ENCODE peak calls at places on chromosomes 16 and 17, in five cellular contexts. One of them, this sample, is unnamed.

GRCh38 chr16:81550412-81550768 is 105.8 kb downstream of the CMIP start:
- DNase-seq in activated CD4-positive, CD25-positive, alpha-beta regulatory T cell treated with anti-CD3 and anti-CD28 coated beads, Interleukin-2, amount 50 U/mL, for 16 hours: no peak
- DNase-seq in fibroblast of the aortic adventitia: no peak
- DNase-seq in GM23338: no peak
- DNase-seq in AG09309: no peak
- DNase-seq in this sample: no peak

GRCh38 chr17:44183024-44183423 is 3.7 kb upstream of the TMUB2 start:
- DNase-seq in activated CD4-positive, CD25-positive, alpha-beta regulatory T cell treated with anti-CD3 and anti-CD28 coated beads, Interleukin-2, amount 50 U/mL, for 16 hours: no peak
- DNase-seq in fibroblast of the aortic adventitia: no peak
- DNase-seq in GM23338: no peak
- DNase-seq in AG09309: no peak
- DNase-seq in this sample: no peak

GRCh38 chr16:19810817-19811731 is 73.6 kb downstream of the GPRC5B start:
- DNase-seq in activated CD4-positive, CD25-positive, alpha-beta regulatory T cell treated with anti-CD3 and anti-CD28 coated beads, Interleukin-2, amount 50 U/mL, for 16 hours: no peak
- DNase-seq in fibroblast of the aortic adventitia: peak
- DNase-seq in GM23338: no peak
- DNase-seq in AG09309: no peak
- DNase-seq in this sample: no peak

GRCh38 chr17:55722742-55723487 is at the start of gene TMEM100:
- DNase-seq in activated CD4-positive, CD25-positive, alpha-beta regulatory T cell treated with anti-CD3 and anti-CD28 coated beads, Interleukin-2, amount 50 U/mL, for 16 hours: no peak
- DNase-seq in fibroblast of the aortic adventitia: peak
- DNase-seq in GM23338: peak
- DNase-seq in AG09309: peak
- DNase-seq in this sample: no peak

GRCh38 chr16:77143364-77143763 is 47.6 kb upstream of the MON1B start:
- DNase-seq in activated CD4-positive, CD25-positive, alpha-beta regulatory T cell treated with anti-CD3 and anti-CD28 coated beads, Interleukin-2, amount 50 U/mL, for 16 hours: no peak
- DNase-seq in fibroblast of the aortic adventitia: no peak
- DNase-seq in GM23338: no peak
- DNase-seq in AG09309: no peak
- DNase-seq in this sample: no peak

GRCh38 chr17:55238197-55238930 is 26.4 kb upstream of the HLF start:
- DNase-seq in activated CD4-positive, CD25-positive, alpha-beta regulatory T cell treated with anti-CD3 and anti-CD28 coated beads, Interleukin-2, amount 50 U/mL, for 16 hours: peak
- DNase-seq in fibroblast of the aortic adventitia: peak
- DNase-seq in GM23338: peak
- DNase-seq in AG09309: peak
- DNase-seq in this sample: peak

GRCh38 chr17:49971848-49972485 is 3.0 kb downstream of the DLX4 start:
- DNase-seq in activated CD4-positive, CD25-positive, alpha-beta regulatory T cell treated with anti-CD3 and anti-CD28 coated beads, Interleukin-2, amount 50 U/mL, for 16 hours: no peak
- DNase-seq in fibroblast of the aortic adventitia: no peak
- DNase-seq in GM23338: peak
- DNase-seq in AG09309: no peak
- DNase-seq in this sample: peak

GRCh38 chr17:80531400-80531799 is 13.2 kb upstream of the RPTOR start:
- DNase-seq in activated CD4-positive, CD25-positive, alpha-beta regulatory T cell treated with anti-CD3 and anti-CD28 coated beads, Interleukin-2, amount 50 U/mL, for 16 hours: no peak
- DNase-seq in fibroblast of the aortic adventitia: no peak
- DNase-seq in GM23338: no peak
- DNase-seq in AG09309: no peak
- DNase-seq in this sample: no peak

GRCh38 chr16:22670044-22670536 is 143.9 kb upstream of the HS3ST2 start:
- DNase-seq in activated CD4-positive, CD25-positive, alpha-beta regulatory T cell treated with anti-CD3 and anti-CD28 coated beads, Interleukin-2, amount 50 U/mL, for 16 hours: no peak
- DNase-seq in fibroblast of the aortic adventitia: peak
- DNase-seq in GM23338: no peak
- DNase-seq in AG09309: no peak
- DNase-seq in this sample: no peak

GRCh38 chr16:29791845-29792797 is 1.6 kb downstream of the KIF22 start:
- DNase-seq in activated CD4-positive, CD25-positive, alpha-beta regulatory T cell treated with anti-CD3 and anti-CD28 coated beads, Interleukin-2, amount 50 U/mL, for 16 hours: no peak
- DNase-seq in fibroblast of the aortic adventitia: no peak
- DNase-seq in GM23338: no peak
- DNase-seq in AG09309: no peak
- DNase-seq in this sample: no peak

GRCh38 chr17:2054262-2054739 is 602 bp upstream of the HIC1 start:
- DNase-seq in activated CD4-positive, CD25-positive, alpha-beta regulatory T cell treated with anti-CD3 and anti-CD28 coated beads, Interleukin-2, amount 50 U/mL, for 16 hours: no peak
- DNase-seq in fibroblast of the aortic adventitia: peak
- DNase-seq in GM23338: peak
- DNase-seq in AG09309: no peak
- DNase-seq in this sample: peak

GRCh38 chr17:58281511-58282011 is 826 bp upstream of the MPO start:
- DNase-seq in activated CD4-positive, CD25-positive, alpha-beta regulatory T cell treated with anti-CD3 and anti-CD28 coated beads, Interleukin-2, amount 50 U/mL, for 16 hours: no peak
- DNase-seq in fibroblast of the aortic adventitia: no peak
- DNase-seq in GM23338: peak
- DNase-seq in AG09309: no peak
- DNase-seq in this sample: no peak

GRCh38 chr16:27920391-27920891 is 143.1 kb downstream of the GSG1L start:
- DNase-seq in activated CD4-positive, CD25-positive, alpha-beta regulatory T cell treated with anti-CD3 and anti-CD28 coated beads, Interleukin-2, amount 50 U/mL, for 16 hours: no peak
- DNase-seq in fibroblast of the aortic adventitia: no peak
- DNase-seq in GM23338: peak
- DNase-seq in AG09309: no peak
- DNase-seq in this sample: peak

GRCh38 chr17:54883939-54884338 is 16.7 kb upstream of the TOM1L1 start:
- DNase-seq in activated CD4-positive, CD25-positive, alpha-beta regulatory T cell treated with anti-CD3 and anti-CD28 coated beads, Interleukin-2, amount 50 U/mL, for 16 hours: no peak
- DNase-seq in fibroblast of the aortic adventitia: no peak
- DNase-seq in GM23338: no peak
- DNase-seq in AG09309: no peak
- DNase-seq in this sample: no peak

GRCh38 chr16:86517652-86518258 is 7.4 kb downstream of the FOXF1 start:
- DNase-seq in activated CD4-positive, CD25-positive, alpha-beta regulatory T cell treated with anti-CD3 and anti-CD28 coated beads, Interleukin-2, amount 50 U/mL, for 16 hours: no peak
- DNase-seq in fibroblast of the aortic adventitia: peak
- DNase-seq in GM23338: peak
- DNase-seq in AG09309: no peak
- DNase-seq in this sample: peak

GRCh38 chr17:20302191-20302917 is 165.0 kb downstream of the LGALS9B start:
- DNase-seq in activated CD4-positive, CD25-positive, alpha-beta regulatory T cell treated with anti-CD3 and anti-CD28 coated beads, Interleukin-2, amount 50 U/mL, for 16 hours: no peak
- DNase-seq in fibroblast of the aortic adventitia: peak
- DNase-seq in GM23338: no peak
- DNase-seq in AG09309: no peak
- DNase-seq in this sample: no peak

GRCh38 chr16:53372942-53373871 is 61.1 kb upstream of the RBL2 start:
- DNase-seq in activated CD4-positive, CD25-positive, alpha-beta regulatory T cell treated with anti-CD3 and anti-CD28 coated beads, Interleukin-2, amount 50 U/mL, for 16 hours: peak
- DNase-seq in fibroblast of the aortic adventitia: no peak
- DNase-seq in GM23338: peak
- DNase-seq in AG09309: no peak
- DNase-seq in this sample: peak

GRCh38 chr17:35559495-35559894 is 1.1 kb downstream of the SLFN14 start:
- DNase-seq in activated CD4-positive, CD25-positive, alpha-beta regulatory T cell treated with anti-CD3 and anti-CD28 coated beads, Interleukin-2, amount 50 U/mL, for 16 hours: no peak
- DNase-seq in fibroblast of the aortic adventitia: no peak
- DNase-seq in GM23338: no peak
- DNase-seq in AG09309: no peak
- DNase-seq in this sample: no peak

GRCh38 chr17:39186481-39187002 is 10.9 kb downstream of the CACNB1 start:
- DNase-seq in activated CD4-positive, CD25-positive, alpha-beta regulatory T cell treated with anti-CD3 and anti-CD28 coated beads, Interleukin-2, amount 50 U/mL, for 16 hours: no peak
- DNase-seq in fibroblast of the aortic adventitia: no peak
- DNase-seq in GM23338: no peak
- DNase-seq in AG09309: no peak
- DNase-seq in this sample: no peak

GRCh38 chr17:39058524-39058923 is 91.3 kb upstream of the FBXO47 start:
- DNase-seq in activated CD4-positive, CD25-positive, alpha-beta regulatory T cell treated with anti-CD3 and anti-CD28 coated beads, Interleukin-2, amount 50 U/mL, for 16 hours: no peak
- DNase-seq in fibroblast of the aortic adventitia: no peak
- DNase-seq in GM23338: no peak
- DNase-seq in AG09309: no peak
- DNase-seq in this sample: peak

GRCh38 chr16:30853758-30854157 is 40.1 kb downstream of the BCL7C start:
- DNase-seq in activated CD4-positive, CD25-positive, alpha-beta regulatory T cell treated with anti-CD3 and anti-CD28 coated beads, Interleukin-2, amount 50 U/mL, for 16 hours: no peak
- DNase-seq in fibroblast of the aortic adventitia: no peak
- DNase-seq in GM23338: no peak
- DNase-seq in AG09309: no peak
- DNase-seq in this sample: no peak

GRCh38 chr17:36892112-36892838 is 45.0 kb upstream of the LHX1 start:
- DNase-seq in activated CD4-positive, CD25-positive, alpha-beta regulatory T cell treated with anti-CD3 and anti-CD28 coated beads, Interleukin-2, amount 50 U/mL, for 16 hours: no peak
- DNase-seq in fibroblast of the aortic adventitia: no peak
- DNase-seq in GM23338: no peak
- DNase-seq in AG09309: no peak
- DNase-seq in this sample: no peak

GRCh38 chr17:81828656-81829055 is 4.4 kb downstream of the MCRIP1 start:
- DNase-seq in activated CD4-positive, CD25-positive, alpha-beta regulatory T cell treated with anti-CD3 and anti-CD28 coated beads, Interleukin-2, amount 50 U/mL, for 16 hours: no peak
- DNase-seq in fibroblast of the aortic adventitia: no peak
- DNase-seq in GM23338: no peak
- DNase-seq in AG09309: no peak
- DNase-seq in this sample: no peak

GRCh38 chr17:30274887-30275286 is 16.9 kb downstream of the BLMH start:
- DNase-seq in activated CD4-positive, CD25-positive, alpha-beta regulatory T cell treated with anti-CD3 and anti-CD28 coated beads, Interleukin-2, amount 50 U/mL, for 16 hours: no peak
- DNase-seq in fibroblast of the aortic adventitia: no peak
- DNase-seq in GM23338: no peak
- DNase-seq in AG09309: no peak
- DNase-seq in this sample: no peak

GRCh38 chr16:23374721-23375120 is 72.6 kb downstream of the SCNN1B start:
- DNase-seq in activated CD4-positive, CD25-positive, alpha-beta regulatory T cell treated with anti-CD3 and anti-CD28 coated beads, Interleukin-2, amount 50 U/mL, for 16 hours: no peak
- DNase-seq in fibroblast of the aortic adventitia: no peak
- DNase-seq in GM23338: no peak
- DNase-seq in AG09309: no peak
- DNase-seq in this sample: peak

GRCh38 chr17:7852919-7853692 is 1.8 kb upstream of the TMEM88 start:
- DNase-seq in activated CD4-positive, CD25-positive, alpha-beta regulatory T cell treated with anti-CD3 and anti-CD28 coated beads, Interleukin-2, amount 50 U/mL, for 16 hours: no peak
- DNase-seq in fibroblast of the aortic adventitia: no peak
- DNase-seq in GM23338: peak
- DNase-seq in AG09309: no peak
- DNase-seq in this sample: peak

This sample was measured in H9.